ENCODE peak calls at places on chromosomes 16 and 17, in eight cellular contexts. One of them, this sample, is unnamed.

GRCh38 chr17:35752945-35753764 is at the start of gene GAS2L2:
- DNase-seq in DND-41: no peak
- DNase-seq in endothelial cell: no peak
- DNase-seq in heart left ventricle: no peak
- DNase-seq in body of pancreas: no peak
- DNase-seq in fibroblast of pulmonary artery: no peak
- DNase-seq in epithelial cell of esophagus: no peak
- DNase-seq in cardiac muscle cell: peak
- DNase-seq in this sample: no peak

GRCh38 chr16:47851026-47851610 is 304.7 kb downstream of the ABCC12 start:
- DNase-seq in cardiac muscle cell: no peak
- DNase-seq in fibroblast of pulmonary artery: no peak
- DNase-seq in epithelial cell of esophagus: peak
- DNase-seq in body of pancreas: no peak
- DNase-seq in endothelial cell: no peak
- DNase-seq in DND-41: no peak
- DNase-seq in heart left ventricle: no peak
- DNase-seq in this sample: no peak

GRCh38 chr16:31243734-31244670 is 15.8 kb upstream of the ITGAM start:
- DNase-seq in heart left ventricle: no peak
- DNase-seq in fibroblast of pulmonary artery: no peak
- DNase-seq in epithelial cell of esophagus: no peak
- DNase-seq in cardiac muscle cell: no peak
- DNase-seq in DND-41: no peak
- DNase-seq in endothelial cell: no peak
- DNase-seq in body of pancreas: no peak
- DNase-seq in this sample: no peak

GRCh38 chr16:56421313-56421712 is 4.0 kb downstream of the AMFR start:
- DNase-seq in heart left ventricle: no peak
- DNase-seq in body of pancreas: no peak
- DNase-seq in endothelial cell: no peak
- DNase-seq in DND-41: no peak
- DNase-seq in epithelial cell of esophagus: no peak
- DNase-seq in cardiac muscle cell: no peak
- DNase-seq in fibroblast of pulmonary artery: no peak
- DNase-seq in this sample: no peak

GRCh38 chr16:67283826-67284555 is 4.7 kb downstream of the PLEKHG4 start:
- DNase-seq in body of pancreas: no peak
- DNase-seq in epithelial cell of esophagus: no peak
- DNase-seq in DND-41: no peak
- DNase-seq in heart left ventricle: no peak
- DNase-seq in endothelial cell: no peak
- DNase-seq in fibroblast of pulmonary artery: no peak
- DNase-seq in cardiac muscle cell: no peak
- DNase-seq in this sample: no peak

GRCh38 chr17:79549111-79549915 is 61.5 kb downstream of the RBFOX3 start:
- DNase-seq in heart left ventricle: no peak
- DNase-seq in epithelial cell of esophagus: no peak
- DNase-seq in body of pancreas: no peak
- DNase-seq in cardiac muscle cell: no peak
- DNase-seq in DND-41: no peak
- DNase-seq in fibroblast of pulmonary artery: no peak
- DNase-seq in endothelial cell: no peak
- DNase-seq in this sample: no peak

GRCh38 chr17:9389116-9389515 is 186.5 kb downstream of the STX8 start:
- DNase-seq in endothelial cell: no peak
- DNase-seq in heart left ventricle: no peak
- DNase-seq in DND-41: no peak
- DNase-seq in epithelial cell of esophagus: peak
- DNase-seq in fibroblast of pulmonary artery: peak
- DNase-seq in body of pancreas: no peak
- DNase-seq in cardiac muscle cell: no peak
- DNase-seq in this sample: no peak

GRCh38 chr16:67092227-67092626 is 17.5 kb upstream of the PHAF1 start:
- DNase-seq in fibroblast of pulmonary artery: peak
- DNase-seq in DND-41: no peak
- DNase-seq in epithelial cell of esophagus: peak
- DNase-seq in body of pancreas: no peak
- DNase-seq in heart left ventricle: no peak
- DNase-seq in endothelial cell: no peak
- DNase-seq in cardiac muscle cell: no peak
- DNase-seq in this sample: no peak

GRCh38 chr16:82876951-82877350 is 250.2 kb downstream of the CDH13 start:
- DNase-seq in DND-41: no peak
- DNase-seq in fibroblast of pulmonary artery: no peak
- DNase-seq in endothelial cell: no peak
- DNase-seq in body of pancreas: no peak
- DNase-seq in epithelial cell of esophagus: peak
- DNase-seq in cardiac muscle cell: no peak
- DNase-seq in heart left ventricle: no peak
- DNase-seq in this sample: no peak

GRCh38 chr17:4365628-4366311 is 705 bp downstream of the UBE2G1 start:
- DNase-seq in epithelial cell of esophagus: peak
- DNase-seq in endothelial cell: peak
- DNase-seq in cardiac muscle cell: peak
- DNase-seq in body of pancreas: peak
- DNase-seq in fibroblast of pulmonary artery: no peak
- DNase-seq in DND-41: peak
- DNase-seq in heart left ventricle: peak
- DNase-seq in this sample: peak

GRCh38 chr17:4365103-4365627 is 1.3 kb downstream of the UBE2G1 start:
- DNase-seq in epithelial cell of esophagus: peak
- DNase-seq in fibroblast of pulmonary artery: peak
- DNase-seq in cardiac muscle cell: peak
- DNase-seq in body of pancreas: peak
- DNase-seq in heart left ventricle: peak
- DNase-seq in DND-41: peak
- DNase-seq in endothelial cell: peak
- DNase-seq in this sample: peak

GRCh38 chr17:4364622-4365041 is 1.8 kb downstream of the UBE2G1 start:
- DNase-seq in heart left ventricle: no peak
- DNase-seq in DND-41: no peak
- DNase-seq in body of pancreas: peak
- DNase-seq in fibroblast of pulmonary artery: no peak
- DNase-seq in epithelial cell of esophagus: no peak
- DNase-seq in endothelial cell: no peak
- DNase-seq in cardiac muscle cell: no peak
- DNase-seq in this sample: no peak

GRCh38 chr17:4358154-4358553 is 8.3 kb downstream of the UBE2G1 start:
- DNase-seq in DND-41: no peak
- DNase-seq in epithelial cell of esophagus: peak
- DNase-seq in fibroblast of pulmonary artery: no peak
- DNase-seq in cardiac muscle cell: no peak
- DNase-seq in heart left ventricle: no peak
- DNase-seq in endothelial cell: no peak
- DNase-seq in body of pancreas: no peak
- DNase-seq in this sample: no peak

GRCh38 chr17:4362141-4362540 is 4.3 kb downstream of the UBE2G1 start:
- DNase-seq in epithelial cell of esophagus: peak
- DNase-seq in DND-41: no peak
- DNase-seq in endothelial cell: no peak
- DNase-seq in cardiac muscle cell: no peak
- DNase-seq in heart left ventricle: no peak
- DNase-seq in body of pancreas: no peak
- DNase-seq in fibroblast of pulmonary artery: peak
- DNase-seq in this sample: no peak
- TF ChIP-seq CTCF in epithelial cell of esophagus: peak
- TF ChIP-seq CTCF in DND-41: no peak
- TF ChIP-seq CTCF in endothelial cell: no peak
- TF ChIP-seq CTCF in cardiac muscle cell: no peak
- TF ChIP-seq CTCF in heart left ventricle: no peak
- TF ChIP-seq CTCF in body of pancreas: no peak
- TF ChIP-seq CTCF in fibroblast of pulmonary artery: peak
- TF ChIP-seq CTCF in this sample: no peak

GRCh38 chr17:48160177-48160967 is 52.8 kb downstream of the SNX11 start:
- DNase-seq in cardiac muscle cell: no peak
- DNase-seq in DND-41: no peak
- DNase-seq in epithelial cell of esophagus: no peak
- DNase-seq in body of pancreas: peak
- DNase-seq in heart left ventricle: no peak
- DNase-seq in endothelial cell: no peak
- DNase-seq in fibroblast of pulmonary artery: no peak
- DNase-seq in this sample: no peak

GRCh38 chr17:48161127-48161905 is 53.8 kb downstream of the SNX11 start:
- DNase-seq in endothelial cell: no peak
- DNase-seq in DND-41: no peak
- DNase-seq in heart left ventricle: no peak
- DNase-seq in body of pancreas: no peak
- DNase-seq in fibroblast of pulmonary artery: no peak
- DNase-seq in cardiac muscle cell: no peak
- DNase-seq in epithelial cell of esophagus: no peak
- DNase-seq in this sample: no peak

GRCh38 chr17:48162946-48163506 is 55.5 kb downstream of the SNX11 start:
- DNase-seq in endothelial cell: no peak
- DNase-seq in body of pancreas: peak
- DNase-seq in heart left ventricle: no peak
- DNase-seq in epithelial cell of esophagus: no peak
- DNase-seq in cardiac muscle cell: no peak
- DNase-seq in fibroblast of pulmonary artery: peak
- DNase-seq in DND-41: peak
- DNase-seq in this sample: no peak

GRCh38 chr17:48162305-48162934 is 54.9 kb downstream of the SNX11 start:
- DNase-seq in DND-41: no peak
- DNase-seq in fibroblast of pulmonary artery: no peak
- DNase-seq in endothelial cell: no peak
- DNase-seq in heart left ventricle: no peak
- DNase-seq in body of pancreas: peak
- DNase-seq in cardiac muscle cell: no peak
- DNase-seq in epithelial cell of esophagus: no peak
- DNase-seq in this sample: no peak

GRCh38 chr17:48163809-48164208 is 56.2 kb downstream of the SNX11 start:
- DNase-seq in cardiac muscle cell: no peak
- DNase-seq in body of pancreas: no peak
- DNase-seq in epithelial cell of esophagus: no peak
- DNase-seq in DND-41: no peak
- DNase-seq in fibroblast of pulmonary artery: no peak
- DNase-seq in heart left ventricle: no peak
- DNase-seq in endothelial cell: no peak
- DNase-seq in this sample: no peak
- TF ChIP-seq CTCF in cardiac muscle cell: peak
- TF ChIP-seq CTCF in body of pancreas: no peak
- TF ChIP-seq CTCF in epithelial cell of esophagus: no peak
- TF ChIP-seq CTCF in DND-41: no peak
- TF ChIP-seq CTCF in fibroblast of pulmonary artery: peak
- TF ChIP-seq CTCF in heart left ventricle: no peak
- TF ChIP-seq CTCF in endothelial cell: no peak
- TF ChIP-seq CTCF in this sample: peak

DNA sequence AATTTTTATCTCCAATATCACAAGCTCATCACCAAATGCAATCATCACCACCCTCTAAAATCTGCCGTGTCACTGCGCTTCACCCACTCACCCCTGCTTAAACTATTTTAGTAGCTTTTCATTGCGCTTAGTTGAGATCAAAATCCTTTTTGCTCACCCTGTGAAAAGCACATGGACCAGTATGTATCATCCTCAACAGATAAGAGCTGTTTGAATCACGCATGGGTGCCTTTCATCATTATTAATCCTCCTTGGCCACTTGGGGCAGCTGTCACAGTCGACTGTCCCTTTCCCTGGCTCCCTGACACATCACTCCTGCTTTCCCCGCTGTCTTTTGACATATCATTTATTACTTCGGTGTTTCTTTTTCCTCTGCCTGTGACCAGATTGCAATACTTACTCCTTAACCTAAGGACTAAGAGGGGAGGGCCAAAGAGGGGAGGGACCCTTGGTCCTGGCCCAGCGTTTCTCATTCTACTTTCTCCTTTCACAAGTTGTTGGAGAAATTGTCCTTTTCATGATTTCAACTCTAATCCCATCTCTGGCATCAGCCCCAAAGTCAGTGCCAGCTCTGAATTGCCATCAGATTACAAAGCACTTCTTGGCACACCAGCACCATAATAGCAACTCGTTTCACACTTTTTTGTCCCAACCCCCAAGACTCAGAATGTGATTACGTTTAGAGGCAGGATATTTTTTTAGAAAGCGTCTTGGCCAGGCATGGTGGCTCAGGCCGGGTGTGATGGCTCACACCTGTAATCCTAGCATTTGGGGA is 8.6 kb upstream of the KDM6B start:
- DNase-seq in fibroblast of pulmonary artery: no peak
- DNase-seq in endothelial cell: no peak
- DNase-seq in DND-41: no peak
- DNase-seq in epithelial cell of esophagus: no peak
- DNase-seq in cardiac muscle cell: no peak
- DNase-seq in heart left ventricle: no peak
- DNase-seq in body of pancreas: no peak
- DNase-seq in this sample: no peak
- TF ChIP-seq CTCF in fibroblast of pulmonary artery: peak
- TF ChIP-seq CTCF in endothelial cell: no peak
- TF ChIP-seq CTCF in DND-41: peak
- TF ChIP-seq CTCF in epithelial cell of esophagus: no peak
- TF ChIP-seq CTCF in cardiac muscle cell: no peak
- TF ChIP-seq CTCF in heart left ventricle: no peak
- TF ChIP-seq CTCF in body of pancreas: no peak
- TF ChIP-seq CTCF in this sample: no peak

GRCh38 chr17:48893646-48894508 is 1.3 kb downstream of the ATP5MC1 start:
- DNase-seq in body of pancreas: no peak
- DNase-seq in cardiac muscle cell: no peak
- DNase-seq in heart left ventricle: no peak
- DNase-seq in fibroblast of pulmonary artery: no peak
- DNase-seq in epithelial cell of esophagus: no peak
- DNase-seq in DND-41: no peak
- DNase-seq in endothelial cell: no peak
- DNase-seq in this sample: no peak

GRCh38 chr17:48894886-48895285 is 2.3 kb downstream of the ATP5MC1 start:
- DNase-seq in endothelial cell: no peak
- DNase-seq in DND-41: no peak
- DNase-seq in epithelial cell of esophagus: no peak
- DNase-seq in fibroblast of pulmonary artery: no peak
- DNase-seq in heart left ventricle: no peak
- DNase-seq in body of pancreas: no peak
- DNase-seq in cardiac muscle cell: no peak
- DNase-seq in this sample: no peak

GRCh38 chr17:48890086-48890485 is 2.5 kb upstream of the ATP5MC1 start:
- DNase-seq in heart left ventricle: no peak
- DNase-seq in epithelial cell of esophagus: no peak
- DNase-seq in body of pancreas: no peak
- DNase-seq in cardiac muscle cell: no peak
- DNase-seq in fibroblast of pulmonary artery: no peak
- DNase-seq in DND-41: no peak
- DNase-seq in endothelial cell: no peak
- DNase-seq in this sample: no peak

DNA sequence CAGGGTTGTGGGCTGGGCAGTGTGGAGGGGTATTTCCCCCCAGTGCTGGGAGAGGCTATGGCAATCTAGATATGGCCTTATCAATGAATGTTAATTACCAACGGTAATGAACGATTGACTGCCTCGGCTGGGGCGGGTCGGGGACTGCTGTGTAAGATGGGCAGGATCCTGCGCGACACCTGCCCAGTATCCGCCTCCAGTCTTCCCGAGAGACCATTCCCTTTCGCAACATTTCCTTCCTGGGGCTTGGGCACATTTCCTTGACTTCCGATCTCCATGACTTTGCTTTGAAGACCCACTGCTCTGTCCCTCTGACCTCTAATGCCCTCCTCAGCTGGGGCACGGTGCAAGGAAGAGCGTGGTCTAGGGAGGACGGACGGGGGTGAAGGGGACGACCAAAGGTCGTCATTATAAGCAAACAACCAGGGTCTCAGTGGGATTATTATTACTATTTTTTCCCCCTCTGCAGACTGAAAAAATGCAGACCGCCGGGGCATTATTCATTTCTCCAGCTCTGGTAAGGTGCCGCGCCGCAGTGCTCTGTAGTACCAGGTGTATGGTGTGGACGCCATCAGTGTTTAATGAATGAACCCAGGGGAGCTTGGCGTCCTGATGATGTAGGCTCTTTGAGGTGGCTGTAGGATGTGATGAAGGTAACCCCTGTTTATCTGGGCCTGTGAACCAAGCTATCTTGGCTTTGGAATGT is 506 bp downstream of the ATP5MC1 start:
- DNase-seq in body of pancreas: no peak
- DNase-seq in epithelial cell of esophagus: peak
- DNase-seq in heart left ventricle: no peak
- DNase-seq in cardiac muscle cell: peak
- DNase-seq in DND-41: no peak
- DNase-seq in endothelial cell: no peak
- DNase-seq in fibroblast of pulmonary artery: no peak
- DNase-seq in this sample: no peak
- TF ChIP-seq CTCF in body of pancreas: no peak
- TF ChIP-seq CTCF in epithelial cell of esophagus: no peak
- TF ChIP-seq CTCF in heart left ventricle: no peak
- TF ChIP-seq CTCF in cardiac muscle cell: no peak
- TF ChIP-seq CTCF in DND-41: no peak
- TF ChIP-seq CTCF in endothelial cell: no peak
- TF ChIP-seq CTCF in fibroblast of pulmonary artery: no peak
- TF ChIP-seq CTCF in this sample: no peak

This sample was measured in type B pancreatic cell.